ENCODE peak calls at places on chromosomes 2 and 18, in six cellular contexts. T, N, A, U, F and S are unnamed samples.

GRCh38 chr2:46072146-46072820 is 224.9 kb upstream of the EPAS1 start:
- DNase-seq in N (peak; percentile 84), T (peak; percentile 71), F (no peak), A (no peak), U (no peak), S (no peak)

GRCh38 chr2:17851731-17852585 is 26.5 kb upstream of the KCNS3 start:
- DNase-seq in U (peak; percentile 65), T (peak; percentile 66), F (peak; percentile 67), N (peak; percentile 69), A (peak; percentile 63), S (peak; percentile 46)

GRCh38 chr18:44927127-44927849 is 246.6 kb downstream of the SETBP1 start:
- DNase-seq in N (no peak), U (no peak), A (no peak), T (no peak), F (no peak), S (no peak)

GRCh38 chr18:8717011-8717770 is 11.8 kb downstream of the MTCL1 start:
- DNase-seq in U (peak; percentile 60), F (no peak), N (no peak), A (peak; percentile 77), T (no peak), S (no peak)

GRCh38 chr2:236177604-236177966 is 9.4 kb upstream of the GBX2 start:
- DNase-seq in A (peak; percentile 89), N (peak; percentile 16), T (peak; percentile 50), F (peak; percentile 29), U (peak; percentile 94), S (peak; percentile 59)

GRCh38 chr2:35915261-35915660 is 440.3 kb upstream of the CRIM1 start:
- DNase-seq in U (peak; percentile 75), A (no peak), T (peak; percentile 50), N (no peak), F (no peak), S (no peak)

GRCh38 chr18:31072175-31072574 is 29.6 kb upstream of the DSC3 start:
- DNase-seq in F (peak; percentile 8), U (peak; percentile 7), A (no peak), N (no peak), T (peak; percentile 7), S (no peak)

GRCh38 chr2:95185197-95185596 is 19.6 kb downstream of the ZNF2 start:
- DNase-seq in T (no peak), U (no peak), N (no peak), F (no peak), A (no peak), S (no peak)

GRCh38 chr18:23421277-23421676 is 31.8 kb upstream of the RIOK3 start:
- DNase-seq in U (no peak), A (no peak), F (no peak), N (no peak), T (peak; percentile 22), S (no peak)

GRCh38 chr2:64795024-64795592 is 141.4 kb upstream of the SERTAD2 start:
- DNase-seq in U (peak; percentile 4), T (no peak), N (no peak), A (no peak), F (no peak), S (no peak)

GRCh38 chr2:54396107-54396506 is 60.0 kb upstream of the SPTBN1 start:
- DNase-seq in U (no peak), T (no peak), F (peak; percentile 33), N (peak; percentile 81), A (no peak), S (no peak)

GRCh38 chr2:118882693-118883336 is 35.4 kb upstream of the EN1 start:
- DNase-seq in N (peak; percentile 38), A (peak; percentile 83), F (peak; percentile 25), U (peak; percentile 78), T (peak; percentile 68), S (peak; percentile 53)

GRCh38 chr2:9247177-9247576 is 40.6 kb downstream of the ASAP2 start:
- DNase-seq in U (no peak), A (no peak), F (no peak), N (no peak), T (no peak), S (no peak)

GRCh38 chr2:7073901-7074300 is 156.7 kb downstream of the RNF144A start:
- DNase-seq in N (no peak), F (no peak), T (no peak), U (peak; percentile 8), A (no peak), S (no peak)

DNA sequence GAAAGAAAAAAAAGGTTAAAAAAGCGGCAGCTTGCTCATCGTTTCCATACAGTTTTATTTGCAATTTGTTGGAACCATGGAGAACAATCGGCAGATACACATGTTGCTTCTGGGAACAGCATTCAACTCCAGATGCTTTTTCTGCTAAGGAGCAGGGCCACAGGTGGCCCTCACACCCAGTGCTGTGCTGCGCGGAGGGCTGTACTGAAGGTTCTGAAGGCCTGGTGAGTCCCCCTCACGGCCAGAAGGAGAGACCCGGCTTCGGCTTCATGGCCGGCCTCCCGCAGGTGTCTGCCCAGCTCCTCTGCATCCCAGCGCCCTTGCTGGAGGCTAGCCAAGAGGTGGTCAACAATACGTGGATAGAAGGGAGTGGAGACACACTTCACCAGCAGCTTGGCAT is 394.3 kb downstream of the NBAS start:
- DNase-seq in F (no peak), U (no peak), A (no peak), T (no peak), N (no peak), S (no peak)
- H2AK5ac ChIP-seq in F (no peak overlapping the region), U (no peak overlapping the region), A (no peak overlapping the region), T (no peak overlapping the region), N (peak overlapping the region; percentile 17), S (no peak overlapping the region)

GRCh38 chr2:134260726-134261125 is 6.9 kb downstream of the MGAT5 start:
- DNase-seq in T (no peak), U (no peak), A (no peak), F (peak; percentile 90), N (peak; percentile 90), S (no peak)
- H2AK5ac ChIP-seq in T (no peak overlapping the region), U (no peak overlapping the region), A (no peak overlapping the region), F (no peak overlapping the region), N (peak overlapping the region; percentile 89), S (no peak overlapping the region)

GRCh38 chr2:129730979-129731378 is 248.5 kb upstream of the RAB6C start:
- DNase-seq in F (no peak), A (no peak), U (no peak), N (no peak), T (no peak), S (no peak)

GRCh38 chr2:129731925-129732629 is 247.4 kb upstream of the RAB6C start:
- DNase-seq in T (no peak), A (no peak), F (no peak), N (no peak), U (no peak), S (no peak)

GRCh38 chr2:129728251-129728972 is 251.1 kb upstream of the RAB6C start:
- DNase-seq in A (no peak), F (no peak), U (no peak), T (peak; percentile 82), N (no peak), S (no peak)

GRCh38 chr2:129727286-129727685 is 252.2 kb upstream of the RAB6C start:
- DNase-seq in T (no peak), U (no peak), N (no peak), A (no peak), F (no peak), S (no peak)

GRCh38 chr2:129729646-129730045 is 249.8 kb upstream of the RAB6C start:
- DNase-seq in A (no peak), F (no peak), U (no peak), N (no peak), T (peak; percentile 35), S (no peak)
- H2AK5ac ChIP-seq in A (no peak overlapping the region), F (no peak overlapping the region), U (no peak overlapping the region), N (no peak overlapping the region), T (no peak overlapping the region), S (no peak overlapping the region)

GRCh38 chr18:49814147-49814499 is 790 bp upstream of the ACAA2 start:
- DNase-seq in F (peak; percentile 66), A (peak; percentile 71), U (peak; percentile 71), T (peak; percentile 73), N (peak; percentile 69), S (peak; percentile 64)

GRCh38 chr18:49813321-49814146 is at the start of gene ACAA2:
- DNase-seq in N (peak; percentile 83), T (peak; percentile 85), F (peak; percentile 83), U (peak; percentile 88), A (peak; percentile 80), S (peak; percentile 65)

GRCh38 chr18:49817947-49818346 is 4.6 kb upstream of the ACAA2 start:
- DNase-seq in U (peak; percentile 31), A (no peak), T (no peak), N (no peak), F (no peak), S (no peak)

GRCh38 chr18:49813071-49813320 is 337 bp downstream of the ACAA2 start:
- DNase-seq in A (no peak), F (peak; percentile 55), U (peak; percentile 70), T (peak; percentile 39), N (peak; percentile 28), S (no peak)

DNA sequence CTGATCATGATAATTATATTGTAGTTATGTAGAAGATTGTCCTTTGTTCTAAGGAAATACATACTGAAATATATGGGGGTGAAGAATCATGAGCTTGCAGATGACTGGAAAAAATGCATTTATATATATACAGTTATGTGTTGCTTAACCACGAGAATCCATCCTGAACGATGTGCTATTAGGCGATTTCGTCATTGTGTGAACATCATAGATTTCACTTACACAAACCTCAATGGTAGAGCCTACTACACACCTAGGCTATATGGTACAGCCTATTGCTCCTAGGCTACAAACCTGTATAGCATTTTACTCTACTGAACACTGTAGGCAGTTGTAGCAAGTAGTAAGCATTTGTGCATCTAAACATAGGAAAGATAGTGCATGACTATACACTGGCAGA is 2.6 kb upstream of the ACAA2 start:
- DNase-seq in F (no peak), U (no peak), T (no peak), N (no peak), A (no peak), S (no peak)
- H2AK5ac ChIP-seq in F (no peak overlapping the region), U (no peak overlapping the region), T (no peak overlapping the region), N (no peak overlapping the region), A (no peak overlapping the region), S (no peak overlapping the region)

GRCh38 chr2:1671916-1672315 is 72.4 kb downstream of the PXDN start:
- DNase-seq in F (no peak), N (no peak), U (no peak), T (no peak), A (no peak), S (no peak)
- H2AK5ac ChIP-seq in F (no peak overlapping the region), N (no peak overlapping the region), U (no peak overlapping the region), T (no peak overlapping the region), A (no peak overlapping the region), S (no peak overlapping the region)

GRCh38 chr2:120372816-120373215 is 26.9 kb downstream of the INHBB start:
- DNase-seq in F (no peak), U (no peak), T (no peak), N (no peak), A (no peak), S (no peak)
- H2AK5ac ChIP-seq in F (no peak overlapping the region), U (no peak overlapping the region), T (no peak overlapping the region), N (no peak overlapping the region), A (no peak overlapping the region), S (no peak overlapping the region)

DNA sequence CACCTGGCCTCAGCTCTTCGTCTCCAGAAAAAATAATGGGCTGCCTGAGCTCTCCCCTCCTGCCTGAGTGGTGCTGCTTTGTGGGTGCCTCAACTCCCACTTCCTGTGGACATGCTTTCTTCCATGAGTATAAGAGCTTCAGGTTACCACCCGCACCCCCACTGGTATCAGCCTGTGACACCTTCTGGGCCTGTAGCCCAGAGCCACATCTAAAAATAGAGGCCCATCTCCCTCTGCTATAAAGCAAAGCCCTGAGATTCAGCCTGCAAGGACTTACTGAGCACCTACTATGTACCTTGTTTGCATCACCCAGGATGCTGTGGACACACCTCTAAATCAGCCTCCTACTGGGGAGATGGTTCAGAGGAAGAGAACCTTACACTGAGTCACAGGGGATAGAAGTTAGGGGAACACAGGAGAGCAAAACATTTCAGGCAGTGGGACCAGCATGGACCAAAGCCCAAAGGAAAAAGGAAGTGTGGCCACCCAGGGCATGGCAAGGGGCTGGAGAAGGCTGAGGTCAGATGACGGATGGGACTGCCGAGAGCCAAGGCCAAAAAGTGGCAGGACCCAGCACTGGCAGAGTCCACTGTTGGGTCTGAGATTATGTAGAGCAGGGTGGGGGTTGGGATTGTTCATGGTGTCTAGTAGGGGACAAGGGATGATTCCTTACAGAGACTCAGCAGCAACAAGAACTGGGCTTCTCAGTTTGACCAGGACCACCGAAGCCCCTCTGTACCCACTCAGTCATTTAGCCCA is 123.7 kb upstream of the PPP1CB start:
- DNase-seq in N (peak; percentile 75), F (no peak), T (no peak), U (no peak), A (no peak), S (no peak)
- H2AK5ac ChIP-seq in N (peak overlapping the region; percentile 81), F (no peak overlapping the region), T (no peak overlapping the region), U (no peak overlapping the region), A (no peak overlapping the region), S (no peak overlapping the region)